ENCODE peak calls at places on chromosomes 5 and 9, in seven cellular contexts. A, Q, X, Z, O, E and S are unnamed samples.

GRCh38 chr9:131839281-131840084 is 99.6 kb upstream of the RAPGEF1 start:
- DNase-seq in Z (no peak), Q (peak), O (no peak), E (no peak), A (peak), X (no peak), S (no peak)

GRCh38 chr9:115739096-115739875 is 414.3 kb upstream of the PAPPA start:
- DNase-seq in E (no peak), O (no peak), A (peak), Q (peak), X (no peak), Z (no peak), S (no peak)

GRCh38 chr9:33734911-33735310 is 60.5 kb upstream of the PRSS3 start:
- DNase-seq in E (no peak), Z (no peak), Q (no peak), X (no peak), O (no peak), A (no peak), S (no peak)

GRCh38 chr9:124457079-124457886 is 7.0 kb downstream of the ADGRD2 start:
- DNase-seq in A (no peak), O (no peak), Q (no peak), Z (no peak), E (no peak), X (no peak), S (no peak)

GRCh38 chr5:55855509-55855908 is 4.4 kb downstream of the IL31RA start:
- DNase-seq in O (no peak), Z (no peak), E (no peak), X (no peak), A (no peak), Q (no peak), S (no peak)

GRCh38 chr9:117359910-117360309 is 54.9 kb downstream of the ASTN2 start:
- DNase-seq in O (no peak), E (no peak), Z (no peak), Q (no peak), X (no peak), A (no peak), S (no peak)

GRCh38 chr5:113102121-113102531 is 125.5 kb downstream of the DCP2 start:
- DNase-seq in E (no peak), Q (no peak), Z (no peak), A (no peak), X (no peak), O (no peak), S (no peak)

GRCh38 chr9:125650271-125650737 is 56.7 kb downstream of the MAPKAP1 start:
- DNase-seq in A (peak), O (no peak), Z (no peak), X (no peak), E (no peak), Q (peak), S (peak)

GRCh38 chr5:5335708-5336211 is 86.7 kb upstream of the ICE1 start:
- DNase-seq in X (no peak), Z (no peak), A (peak), Q (peak), E (no peak), O (no peak), S (no peak)

GRCh38 chr9:81560851-81561732 is 128.3 kb downstream of the TLE1 start:
- DNase-seq in X (no peak), E (no peak), O (no peak), A (peak), Q (no peak), Z (no peak), S (no peak)

GRCh38 chr5:142881727-142882126 is 111.5 kb downstream of the ARHGAP26 start:
- DNase-seq in Q (no peak), Z (no peak), X (no peak), E (no peak), A (no peak), O (no peak), S (no peak)

GRCh38 chr5:134724872-134725271 is 13.5 kb upstream of the CAMLG start:
- DNase-seq in X (no peak), A (no peak), Z (no peak), Q (no peak), O (no peak), E (no peak), S (no peak)

GRCh38 chr5:142096382-142096781 is 12.2 kb upstream of the NDFIP1 start:
- DNase-seq in E (no peak), Z (no peak), X (no peak), Q (no peak), A (no peak), O (no peak), S (no peak)

GRCh38 chr5:568061-568781 is 43.9 kb upstream of the CEP72 start:
- DNase-seq in Z (peak), E (no peak), Q (no peak), X (peak), O (no peak), A (no peak), S (no peak)

GRCh38 chr9:120538339-120538738 is 41.6 kb downstream of the CDK5RAP2 start:
- DNase-seq in Z (no peak), Q (no peak), A (peak), E (no peak), O (no peak), X (no peak), S (no peak)

GRCh38 chr5:6829150-6829784 is 116.0 kb downstream of the TENT4A start:
- DNase-seq in X (no peak), Q (peak), O (no peak), E (no peak), Z (peak), A (no peak), S (peak)

GRCh38 chr5:51832934-51833470 is 449.8 kb downstream of the ISL1 start:
- DNase-seq in E (no peak), Q (no peak), A (no peak), X (no peak), Z (no peak), O (no peak), S (no peak)

GRCh38 chr5:170504598-170505266 is 912 bp downstream of the KCNIP1 start:
- DNase-seq in Q (no peak), E (no peak), Z (no peak), X (no peak), A (no peak), O (no peak), S (no peak)

GRCh38 chr5:64775288-64775687 is 6.6 kb downstream of the CWC27 start:
- DNase-seq in X (no peak), A (no peak), Z (no peak), O (no peak), Q (no peak), E (no peak), S (no peak)

GRCh38 chr5:89712135-89712700 is 697.3 kb downstream of the CETN3 start:
- DNase-seq in O (no peak), Q (no peak), A (no peak), E (no peak), X (no peak), Z (no peak), S (no peak)

GRCh38 chr9:136851941-136852663 is at the start of gene MAMDC4:
- DNase-seq in X (no peak), E (no peak), A (no peak), Z (no peak), O (no peak), Q (no peak), S (no peak)

GRCh38 chr5:166377756-166378155 is 1913.7 kb upstream of the WWC1 start:
- DNase-seq in Q (no peak), A (no peak), Z (no peak), O (no peak), E (no peak), X (no peak), S (no peak)

GRCh38 chr5:120396186-120396585 is 67.9 kb upstream of the PRR16 start:
- DNase-seq in E (no peak), A (peak), Z (no peak), Q (peak), X (no peak), O (no peak), S (no peak)

GRCh38 chr5:6634327-6634713 is 1.1 kb downstream of the SRD5A1 start:
- DNase-seq in E (no peak), A (peak), O (no peak), Q (no peak), Z (no peak), X (no peak), S (no peak)

GRCh38 chr9:1362845-1363244 is 312.7 kb downstream of the DMRT2 start:
- DNase-seq in Q (no peak), O (no peak), E (no peak), X (no peak), Z (no peak), A (no peak), S (no peak)

GRCh38 chr5:107248065-107248695 is 422.6 kb downstream of the EFNA5 start:
- DNase-seq in Q (no peak), O (peak), X (peak), A (peak), Z (no peak), E (peak), S (peak)

DNA sequence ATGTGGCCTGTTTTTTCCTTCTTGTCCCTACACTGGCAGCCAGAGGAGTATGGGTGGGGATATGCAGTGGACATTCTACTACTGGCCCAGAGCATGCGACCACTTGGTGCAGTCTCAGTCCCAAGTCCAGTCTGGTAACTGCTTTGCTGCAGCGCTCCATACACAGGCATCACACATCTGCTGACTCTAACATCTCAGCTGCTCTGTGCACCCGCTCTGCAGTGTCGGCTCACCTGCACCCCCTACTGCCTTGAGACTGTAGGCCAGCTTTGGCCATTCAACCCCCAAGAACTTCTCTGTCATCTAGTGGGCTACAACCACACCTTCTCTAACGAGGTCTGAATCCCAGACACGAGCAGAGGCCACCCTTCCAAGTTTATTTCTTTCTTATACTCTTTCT is 46.4 kb upstream of the SLCO6A1 start:
- DNase-seq in Z (no peak), O (no peak), X (no peak), E (peak), Q (no peak), A (no peak), S (no peak)
- TF ChIP-seq CTCF in Z (peak), O (no peak), X (no peak), E (peak), Q (peak), A (peak), S (peak)

GRCh38 chr5:37723147-37723961 is 116.5 kb downstream of the GDNF start:
- DNase-seq in Q (no peak), Z (no peak), A (no peak), X (no peak), E (peak), O (no peak), S (no peak)
- TF ChIP-seq CTCF in Q (peak), Z (peak), A (peak), X (no peak), E (peak), O (no peak), S (peak)

GRCh38 chr5:11903121-11903613 is 1.1 kb downstream of the CTNND2 start:
- DNase-seq in X (no peak), O (no peak), E (no peak), A (no peak), Q (no peak), Z (no peak), S (no peak)

GRCh38 chr5:11905209-11905608 is 963 bp upstream of the CTNND2 start:
- DNase-seq in Z (no peak), O (no peak), E (no peak), X (no peak), A (no peak), Q (no peak), S (no peak)

GRCh38 chr5:11904270-11904906 is at the start of gene CTNND2:
- DNase-seq in E (peak), O (no peak), A (no peak), Z (no peak), Q (peak), X (no peak), S (no peak)

GRCh38 chr5:11902304-11902703 is 1.9 kb downstream of the CTNND2 start:
- DNase-seq in Z (no peak), O (no peak), E (no peak), A (no peak), X (no peak), Q (no peak), S (no peak)

GRCh38 chr5:11903614-11904269 is 504 bp downstream of the CTNND2 start:
- DNase-seq in E (peak), Q (no peak), X (no peak), Z (no peak), A (no peak), O (no peak), S (no peak)
- TF ChIP-seq CTCF in E (peak), Q (no peak), X (no peak), Z (peak), A (no peak), O (no peak), S (no peak)

GRCh38 chr5:38783011-38783551 is 62.7 kb upstream of the OSMR start:
- DNase-seq in Z (no peak), E (no peak), Q (no peak), A (peak), O (no peak), X (no peak), S (no peak)
- TF ChIP-seq CTCF in Z (peak), E (no peak), Q (no peak), A (peak), O (no peak), X (no peak), S (no peak)

GRCh38 chr5:137207023-137207760 is 291.9 kb downstream of the SPOCK1 start:
- DNase-seq in X (no peak), A (no peak), O (no peak), Z (no peak), E (no peak), Q (no peak), S (no peak)

GRCh38 chr5:137205237-137205636 is 293.9 kb downstream of the SPOCK1 start:
- DNase-seq in Z (no peak), X (no peak), O (no peak), Q (peak), A (no peak), E (no peak), S (no peak)

GRCh38 chr5:137209232-137209810 is 289.8 kb downstream of the SPOCK1 start:
- DNase-seq in Z (no peak), X (no peak), Q (no peak), E (no peak), O (no peak), A (peak), S (no peak)

GRCh38 chr5:137203011-137203632 is 296.0 kb downstream of the SPOCK1 start:
- DNase-seq in Q (no peak), X (no peak), Z (no peak), E (no peak), A (no peak), O (no peak), S (no peak)

DNA sequence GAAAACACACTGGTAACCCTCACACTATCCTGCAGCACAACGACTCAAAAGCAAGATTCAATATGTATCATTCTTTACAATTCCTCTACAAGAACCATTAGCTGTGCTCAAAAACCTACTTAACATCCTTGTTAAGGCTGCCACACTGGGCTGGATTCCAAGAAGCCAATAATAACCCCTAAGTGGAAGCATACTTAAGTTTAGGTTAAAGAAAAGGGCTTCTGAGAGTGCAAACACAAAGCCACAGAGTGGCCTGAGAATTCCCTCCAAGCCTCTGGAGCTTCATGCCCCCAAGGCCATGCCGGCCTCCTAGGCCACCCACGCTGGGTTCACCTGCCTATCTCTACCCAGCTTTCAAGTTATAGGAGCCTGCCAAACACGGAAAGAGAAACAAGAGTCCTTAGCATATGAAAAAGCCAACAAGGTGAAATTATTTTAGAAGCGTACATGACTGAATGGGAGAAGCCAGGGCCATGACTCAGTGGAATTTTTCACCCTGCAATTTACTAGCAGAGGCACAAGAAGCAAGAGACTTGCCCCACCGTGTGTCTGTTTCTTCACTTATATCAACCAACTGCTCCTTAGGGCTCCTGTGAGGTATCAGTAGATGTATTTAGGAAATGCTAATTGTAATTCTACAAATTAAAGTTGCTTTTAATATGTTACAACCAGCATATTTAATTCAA is 293.0 kb downstream of the SPOCK1 start:
- DNase-seq in E (no peak), X (no peak), Z (no peak), O (no peak), Q (no peak), A (peak), S (no peak)
- TF ChIP-seq CTCF in E (no peak), X (no peak), Z (no peak), O (no peak), Q (no peak), A (no peak), S (no peak)